ENCODE peak calls at places on chromosomes 1 and 21, in nine cellular contexts. F, I, T, X, B, V, E, M and U are unnamed samples.

GRCh38 chr1:67582625-67583461 is 102.2 kb upstream of the GADD45A start:
- DNase-seq in F (no peak), I (no peak), T (no peak), X (no peak), B (no peak), V (peak; percentile 52), E (no peak), M (no peak), U (no peak)

GRCh38 chr1:16981269-16981849 is 939 bp upstream of the MFAP2 start:
- DNase-seq in F (no peak), I (no peak), T (no peak), X (no peak), B (peak; percentile 96), V (peak; percentile 34), E (no peak), M (no peak), U (peak; percentile 92)

GRCh38 chr1:219076536-219076935 is 97.1 kb upstream of the LYPLAL1 start:
- DNase-seq in F (no peak), I (no peak), T (no peak), X (no peak), B (no peak), V (no peak), E (no peak), M (no peak), U (no peak)

GRCh38 chr1:53586765-53587164 is 127.6 kb downstream of the DMRTB1 start:
- DNase-seq in F (no peak), I (no peak), T (no peak), X (no peak), B (no peak), V (no peak), E (no peak), M (no peak), U (no peak)

GRCh38 chr1:61533546-61533945 is 191.4 kb downstream of the TM2D1 start:
- DNase-seq in F (no peak), I (no peak), T (no peak), X (no peak), B (no peak), V (no peak), E (no peak), M (no peak), U (no peak)

GRCh38 chr1:227268943-227269342 is 49.3 kb downstream of the CDC42BPA start:
- DNase-seq in F (no peak), I (no peak), T (no peak), X (peak; percentile 35), B (no peak), V (no peak), E (no peak), M (no peak), U (no peak)

GRCh38 chr21:16476056-16476850 is 746.5 kb downstream of the USP25 start:
- DNase-seq in F (no peak), I (no peak), T (no peak), X (peak; percentile 2), B (no peak), V (no peak), E (no peak), M (no peak), U (no peak)

GRCh38 chr1:171841931-171842723 is 829 bp downstream of the DNM3 start:
- DNase-seq in F (no peak), I (peak; percentile 18), T (peak; percentile 27), X (peak; percentile 50), B (peak; percentile 3), V (peak; percentile 41), E (peak; percentile 6), M (no peak), U (no peak)